ENCODE peak calls at places on chromosomes 13 and 19, in four cellular contexts. W is colonic mucosa; T is CD4-positive, alpha-beta T cell; Q is BE2C. I is an unnamed sample. For H3K9me3, the result is how much of the 10 kb centered on the place peaks cover.

GRCh38 chr19:934865-935422 is 9.1 kb downstream of the ARID3A start:
- DNase-seq in W (peak), T (no peak), Q (peak), I (no peak)

GRCh38 chr13:111616203-111616602 is 295.8 kb downstream of the TEX29 start:
- DNase-seq in W (no peak), T (no peak), Q (no peak), I (no peak)

GRCh38 chr19:6087074-6087506 is 23.2 kb downstream of the RFX2 start:
- DNase-seq in W (peak), T (no peak), Q (peak), I (peak)

GRCh38 chr13:106998664-106999063 is 430.7 kb upstream of the ARGLU1 start:
- DNase-seq in W (no peak), T (no peak), Q (no peak), I (no peak)

GRCh38 chr13:80870186-80870585 is 529.3 kb upstream of the SPRY2 start:
- DNase-seq in W (no peak), T (no peak), Q (no peak), I (no peak)

GRCh38 chr19:16778796-16779411 is 50.3 kb upstream of the SIN3B start:
- DNase-seq in W (peak), T (peak), Q (peak), I (peak)

GRCh38 chr13:46648166-46648607 is 95.2 kb downstream of the LRCH1 start:
- DNase-seq in W (peak), T (no peak), Q (peak), I (no peak)

GRCh38 chr13:60311527-60311926 is 85.5 kb upstream of the TDRD3 start:
- DNase-seq in W (no peak), T (no peak), Q (no peak), I (no peak)

GRCh38 chr13:51479199-51479523 is 26.3 kb upstream of the INTS6 start:
- DNase-seq in W (no peak), T (no peak), Q (no peak), I (no peak)

GRCh38 chr19:36707134-36707533 is 19.7 kb downstream of the ZNF567 start:
- DNase-seq in W (no peak), T (no peak), Q (no peak), I (no peak)

GRCh38 chr13:109644069-109644750 is 142.2 kb downstream of the IRS2 start:
- DNase-seq in W (no peak), T (no peak), Q (no peak), I (no peak)

GRCh38 chr19:19275166-19275565 is 2.1 kb upstream of the TM6SF2 start:
- DNase-seq in W (no peak), T (no peak), Q (no peak), I (no peak)

GRCh38 chr19:4061683-4062575 is 4.8 kb downstream of the ZBTB7A start:
- DNase-seq in W (peak), T (no peak), Q (no peak), I (no peak)

GRCh38 chr19:11345122-11345752 is 831 bp downstream of the TMEM205 start:
- DNase-seq in W (peak), T (no peak), Q (no peak), I (no peak)

GRCh38 chr19:50465986-50466771 is 10.1 kb upstream of the EMC10 start:
- DNase-seq in W (peak), T (no peak), Q (peak), I (no peak)

GRCh38 chr13:100533588-100534041 is 55.0 kb downstream of the GGACT start:
- DNase-seq in W (peak), T (no peak), Q (no peak), I (no peak)

GRCh38 chr19:6577410-6578125 is 13.4 kb downstream of the CD70 start:
- DNase-seq in W (peak), T (no peak), Q (no peak), I (no peak)

GRCh38 chr19:1691589-1692290 is 39.3 kb upstream of the TCF3 start:
- DNase-seq in W (no peak), T (no peak), Q (no peak), I (no peak)

GRCh38 chr19:39355253-39355652 is 13.0 kb downstream of the SAMD4B start:
- DNase-seq in W (no peak), T (no peak), Q (no peak), I (no peak)

GRCh38 chr13:76884571-76885202 is 1.5 kb downstream of the KCTD12 start:
- DNase-seq in W (peak), T (no peak), Q (no peak), I (no peak)

GRCh38 chr19:40257096-40257517 is 28.0 kb downstream of the AKT2 start:
- DNase-seq in W (no peak), T (no peak), Q (no peak), I (no peak)

GRCh38 chr13:31951215-31951678 is 80.3 kb upstream of the FRY start:
- DNase-seq in W (peak), T (no peak), Q (no peak), I (no peak)

GRCh38 chr13:50627111-50627510 is 216.4 kb downstream of the DLEU7 start:
- DNase-seq in W (no peak), T (no peak), Q (no peak), I (no peak)

GRCh38 chr13:110266431-110266809 is 40.5 kb downstream of the COL4A1 start:
- DNase-seq in W (no peak), T (no peak), Q (no peak), I (no peak)

GRCh38 chr13:32837973-32838940 is 178.0 kb upstream of the KL start:
- DNase-seq in W (no peak), T (no peak), Q (no peak), I (no peak)

GRCh38 chr13:112064222-112064621 is 2.7 kb upstream of the SOX1 start:
- DNase-seq in W (no peak), T (no peak), Q (no peak), I (no peak)

GRCh38 chr13:100347941-100348340 is 240.6 kb downstream of the GGACT start:
- DNase-seq in W (peak), T (no peak), Q (no peak), I (no peak)

GRCh38 chr13:102399791-102400618 is 1.8 kb downstream of the FGF14 start:
- DNase-seq in W (no peak), T (no peak), Q (peak), I (no peak)

GRCh38 chr13:23175920-23176319 is 4.9 kb upstream of the SGCG start:
- DNase-seq in W (no peak), T (no peak), Q (no peak), I (no peak)

GRCh38 chr13:46551410-46552301 is 1.3 kb upstream of the LRCH1 start:
- DNase-seq in W (peak), T (peak), Q (peak), I (peak)

GRCh38 chr13:69571606-69572323 is 535.9 kb upstream of the ATXN8OS start:
- DNase-seq in W (no peak), T (no peak), Q (no peak), I (no peak)

GRCh38 chr19:44607049-44607448 is 6.3 kb upstream of the IGSF23 start:
- DNase-seq in W (peak), T (no peak), Q (no peak), I (no peak)

GRCh38 chr19:33865306-33865705 is 68.6 kb downstream of the KCTD15 start:
- DNase-seq in W (no peak), T (no peak), Q (no peak), I (no peak)

GRCh38 chr19:24140099-24140498 is 53.1 kb downstream of the ZNF254 start:
- DNase-seq in W (no peak), T (no peak), Q (no peak), I (no peak)

DNA sequence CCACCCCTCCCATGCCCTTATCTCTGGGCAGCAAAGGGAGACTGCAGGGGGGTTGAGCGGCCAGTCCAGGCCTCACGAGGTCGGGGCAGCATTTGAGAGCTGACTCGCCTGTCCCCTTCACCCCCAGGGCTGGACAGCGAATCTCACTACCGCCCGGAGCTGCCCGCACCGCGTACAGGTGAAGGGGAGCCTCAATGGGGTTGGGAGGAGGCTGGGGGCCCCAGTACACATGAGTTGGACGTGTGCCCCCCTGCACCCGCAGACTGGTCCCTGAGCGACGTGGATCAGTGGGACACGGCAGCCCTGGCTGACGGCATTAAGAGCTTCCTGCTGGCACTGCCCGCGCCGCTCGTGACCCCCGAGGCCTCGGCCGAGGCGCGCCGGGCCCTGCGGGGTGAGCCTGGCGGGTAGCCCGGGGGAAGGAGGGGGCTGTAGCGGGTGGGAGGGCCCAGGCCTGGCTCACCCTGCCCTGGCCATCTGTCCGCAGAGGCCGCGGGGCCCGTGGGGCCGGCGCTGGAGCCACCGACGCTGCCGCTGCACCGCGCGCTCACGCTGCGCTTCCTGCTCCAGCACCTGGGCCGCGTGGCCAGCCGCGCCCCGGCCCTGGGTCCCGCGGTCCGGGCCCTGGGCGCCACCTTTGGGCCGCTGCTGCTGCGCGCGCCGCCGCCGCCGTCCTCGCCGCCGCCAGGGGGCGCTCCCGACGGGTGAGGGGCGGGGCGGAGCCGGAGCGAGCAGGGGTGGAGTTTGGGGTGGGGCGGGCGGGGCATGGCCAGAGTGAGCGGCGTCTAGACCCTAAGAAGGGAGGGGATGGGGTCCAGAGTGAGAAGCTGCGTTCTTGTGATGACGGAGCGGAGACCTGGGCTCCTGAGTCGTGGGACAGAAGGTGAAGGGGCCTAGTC is 8.1 kb downstream of the PIK3R2 start:
- DNase-seq in W (peak), T (peak), Q (peak), I (peak)
- TF ChIP-seq CTCF in W (peak), T (peak), Q (peak), I (peak)

GRCh38 chr19:30968841-30969399 is 380.3 kb downstream of the TSHZ3 start:
- DNase-seq in W (no peak), T (no peak), Q (no peak), I (no peak)

GRCh38 chr19:30968210-30968609 is 381.0 kb downstream of the TSHZ3 start:
- DNase-seq in W (no peak), T (no peak), Q (no peak), I (no peak)

DNA sequence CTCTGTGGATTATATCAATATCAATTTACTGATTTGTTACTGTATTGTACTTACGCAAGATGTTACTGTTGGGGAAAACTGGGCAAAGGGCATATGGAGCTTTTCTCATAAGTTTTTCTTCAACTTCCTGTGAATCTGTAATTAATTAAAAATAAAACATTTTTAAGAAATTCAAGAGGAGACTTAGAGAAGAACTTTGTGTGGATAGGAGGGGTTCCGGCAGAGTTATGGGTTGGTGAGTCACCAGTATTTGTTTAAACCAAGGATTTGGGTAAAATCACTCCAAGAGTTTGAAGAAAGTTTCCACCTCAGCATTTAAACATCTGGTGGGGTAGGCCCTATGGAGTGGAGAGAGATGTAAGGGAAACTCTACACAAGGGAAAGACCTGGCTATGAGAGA is 379.6 kb downstream of the TSHZ3 start:
- DNase-seq in W (no peak), T (no peak), Q (no peak), I (no peak)
- H3K9me3 ChIP-seq in W (under half), T (under half), Q (under half), I (under half)

GRCh38 chr13:42000836-42001235 is 39.9 kb upstream of the VWA8 start:
- DNase-seq in W (no peak), T (no peak), Q (no peak), I (no peak)

GRCh38 chr13:42001580-42001979 is 40.7 kb upstream of the VWA8 start:
- DNase-seq in W (no peak), T (no peak), Q (no peak), I (no peak)

GRCh38 chr13:42007844-42008243 is 40.6 kb upstream of the DGKH start:
- DNase-seq in W (no peak), T (no peak), Q (no peak), I (no peak)

GRCh38 chr13:42002066-42002465 is 41.2 kb upstream of the VWA8 start:
- DNase-seq in W (no peak), T (no peak), Q (no peak), I (no peak)
- TF ChIP-seq CTCF in W (no peak), T (no peak), Q (no peak), I (no peak)

GRCh38 chr19:15296353-15296752 is 36.0 kb downstream of the BRD4 start:
- DNase-seq in W (no peak), T (no peak), Q (no peak), I (no peak)
- H3K9me3 ChIP-seq in W (under half), T (under half), Q (under half), I (under half)

GRCh38 chr13:53066411-53066810 is 37.8 kb downstream of the OLFM4 start:
- DNase-seq in W (no peak), T (no peak), Q (no peak), I (no peak)

GRCh38 chr13:53073711-53074110 is 45.1 kb downstream of the OLFM4 start:
- DNase-seq in W (no peak), T (no peak), Q (no peak), I (no peak)

GRCh38 chr13:53069800-53070199 is 41.2 kb downstream of the OLFM4 start:
- DNase-seq in W (no peak), T (no peak), Q (no peak), I (no peak)

GRCh38 chr13:53064721-53065120 is 36.1 kb downstream of the OLFM4 start:
- DNase-seq in W (no peak), T (no peak), Q (peak), I (no peak)

DNA sequence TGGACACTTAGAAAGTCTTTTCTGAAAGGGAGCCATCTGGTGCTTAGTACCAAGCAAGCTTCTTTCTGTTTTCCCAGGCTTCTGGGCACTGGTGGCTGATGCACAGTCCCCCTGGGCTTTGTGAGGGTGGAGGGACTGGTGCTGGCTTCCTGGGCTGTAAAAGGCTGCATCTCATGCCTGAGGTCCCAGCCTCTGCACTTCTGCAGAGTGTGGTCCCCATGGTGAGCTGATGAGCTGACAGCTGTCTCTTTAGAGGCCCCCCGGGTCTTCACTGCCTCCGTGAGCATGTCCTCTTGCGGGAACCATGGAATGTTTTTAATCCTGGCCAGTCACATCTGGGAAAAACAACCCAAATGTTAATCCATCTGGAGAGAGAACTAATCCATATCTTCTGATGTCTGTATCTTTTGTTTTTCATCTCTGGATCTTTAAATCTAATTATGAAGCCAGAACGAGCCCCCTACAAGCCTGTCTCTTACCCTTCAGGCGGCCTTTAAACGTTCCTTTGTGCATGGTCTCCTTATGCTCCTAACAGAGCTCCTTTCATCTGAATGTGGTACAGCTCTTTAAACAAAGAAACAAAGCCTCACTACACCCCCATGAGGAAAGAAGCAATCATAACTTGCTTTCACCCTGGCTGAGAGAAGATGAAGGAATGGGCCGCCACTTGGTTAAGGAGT is 40.4 kb downstream of the OLFM4 start:
- DNase-seq in W (no peak), T (no peak), Q (no peak), I (no peak)
- TF ChIP-seq CTCF in W (no peak), T (no peak), Q (no peak), I (no peak)

DNA sequence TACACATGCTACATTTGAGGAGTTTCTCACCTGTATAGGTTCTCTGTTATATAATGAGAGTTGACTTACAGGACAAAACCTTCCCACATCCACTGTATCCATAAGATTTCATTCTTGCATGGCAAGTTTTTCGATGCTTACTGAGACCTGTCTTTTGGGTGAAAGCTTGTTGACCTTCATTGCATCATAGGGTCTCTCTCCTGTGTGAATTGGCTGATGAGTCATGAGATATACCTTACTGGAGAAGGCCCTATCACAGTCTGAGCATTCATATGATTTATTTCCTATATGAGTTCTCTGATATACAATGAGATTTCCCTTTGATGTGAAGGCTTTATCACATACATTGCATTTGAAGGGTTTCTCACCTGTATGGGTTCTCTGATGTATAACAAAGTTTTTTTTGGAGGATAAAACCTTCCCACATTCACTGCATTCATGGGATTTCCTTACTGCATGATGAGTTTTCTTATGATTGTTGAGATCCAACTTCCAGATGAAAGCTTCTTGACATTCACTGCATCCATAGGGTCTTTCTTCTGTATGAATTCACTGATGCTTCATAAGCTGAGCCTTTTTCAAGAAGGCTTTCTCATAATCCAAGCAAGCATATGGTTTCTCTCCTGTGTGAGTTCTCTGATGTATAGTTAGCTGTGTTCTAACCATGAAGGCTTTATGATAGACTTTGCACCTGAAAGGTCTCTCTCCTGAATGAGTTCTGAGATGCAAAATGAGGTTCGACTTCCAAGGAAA is 25.7 kb downstream of the ZNF577 start:
- DNase-seq in W (no peak), T (no peak), Q (no peak), I (no peak)
- H3K9me3 ChIP-seq in W (under half), T (half or more), Q (under half), I (half or more)

GRCh38 chr13:114017028-114017630 is 43.3 kb upstream of the C13orf46 start:
- DNase-seq in W (no peak), T (no peak), Q (peak), I (no peak)
- TF ChIP-seq CTCF in W (no peak), T (no peak), Q (peak), I (no peak)

DNA sequence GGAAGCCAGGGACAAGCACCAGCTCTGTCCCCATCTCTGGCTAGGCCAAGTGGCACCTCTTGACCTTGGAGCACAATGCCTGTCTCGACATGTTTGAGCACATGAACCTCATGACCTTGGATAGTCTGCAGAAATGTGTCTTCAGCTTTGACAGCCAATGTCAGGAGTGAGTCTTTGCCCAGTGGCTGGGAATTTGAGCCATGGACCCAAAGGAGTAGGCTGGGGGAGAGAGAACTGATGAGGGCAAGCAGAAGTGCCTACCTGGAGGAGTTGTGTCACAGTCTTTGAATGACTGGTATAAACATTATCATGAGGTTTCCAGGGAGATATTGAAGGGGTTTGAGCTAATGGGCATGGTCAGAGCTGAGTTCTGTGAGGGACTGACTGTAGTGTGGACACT is 6.7 kb upstream of the CYP4F12 start:
- DNase-seq in W (no peak), T (no peak), Q (no peak), I (no peak)
- H3K9me3 ChIP-seq in W (under half), T (under half), Q (under half), I (under half)

I was measured in CD8-positive, alpha-beta T cell.